ENCODE peak calls at places on chromosomes 12 and 14, in seven cellular contexts. D is mucosa of descending colon; H is posterior cingulate gyrus; J is natural killer cell treated with Interleukin-12 subunit alpha and Interleukin-12 subunit beta and Interleukin-15 and Interleukin-18, amount 100 ng/mL, for 72 hours; M is stimulated activated CD8-positive, alpha-beta memory T cell treated with anti-CD3 and anti-CD28 coated beads, Interleukin-2, amount 100 ng/mL, for 48 hours; C is NCI-H1417 treated with DMSO at 0.1 percent for 48 hours; L is cardiac fibroblast. Q is an unnamed sample.

GRCh38 chr14:71266994-71267636 is 359.9 kb downstream of the PCNX1 start:
- DNase-seq in D (no peak), M (no peak), C (no peak), L (peak; percentile 69), H (no peak), J (no peak), Q (no peak)

GRCh38 chr12:12986775-12987332 is 13.2 kb downstream of the HEBP1 start:
- DNase-seq in L (no peak), M (no peak), H (no peak), C (no peak), J (no peak), D (no peak), Q (no peak)

GRCh38 chr12:27424631-27425230 is 21.8 kb upstream of the SMCO2 start:
- DNase-seq in L (peak; percentile 78), M (no peak), H (no peak), D (peak; percentile 21), J (no peak), C (no peak), Q (peak; percentile 85)

GRCh38 chr14:104334812-104335161 is 196.4 kb downstream of the KIF26A start:
- DNase-seq in H (peak; percentile 53), D (no peak), M (no peak), C (no peak), L (no peak), J (no peak), Q (no peak)

GRCh38 chr12:81440001-81440400 is 319.1 kb downstream of the PPFIA2 start:
- DNase-seq in L (no peak), D (no peak), H (no peak), J (no peak), C (no peak), M (no peak), Q (no peak)

GRCh38 chr12:1837541-1838206 is 17.3 kb downstream of the LRTM2 start:
- DNase-seq in L (peak; percentile 32), D (no peak), J (no peak), M (no peak), H (peak; percentile 68), C (no peak), Q (no peak)

GRCh38 chr12:62834406-62834805 is 100.5 kb downstream of the PPM1H start:
- DNase-seq in L (no peak), H (peak; percentile 72), D (no peak), C (no peak), M (no peak), J (no peak), Q (no peak)

GRCh38 chr14:105491366-105492006 is 440 bp downstream of the TEDC1 start:
- DNase-seq in J (peak; percentile 88), D (peak; percentile 85), C (no peak), M (peak; percentile 82), H (peak; percentile 76), L (peak; percentile 72), Q (peak; percentile 55)

GRCh38 chr12:87982208-87982607 is 47.0 kb downstream of the C12orf50 start:
- DNase-seq in C (no peak), H (no peak), J (no peak), D (no peak), M (no peak), L (peak; percentile 11), Q (no peak)

GRCh38 chr12:109738878-109739665 is 25.4 kb downstream of the FAM222A start:
- DNase-seq in L (peak; percentile 49), H (peak; percentile 47), C (no peak), M (no peak), D (no peak), J (no peak), Q (no peak)

GRCh38 chr14:91570021-91570420 is 59.9 kb upstream of the PPP4R3A start:
- DNase-seq in C (no peak), H (no peak), L (no peak), M (no peak), D (no peak), J (no peak), Q (no peak)

GRCh38 chr14:64983439-64984310 is 3.0 kb upstream of the FNTB start:
- DNase-seq in D (peak; percentile 46), J (no peak), H (no peak), C (no peak), L (peak; percentile 77), M (no peak), Q (no peak)

GRCh38 chr12:47735649-47736048 is 10.4 kb upstream of the ENDOU start:
- DNase-seq in J (no peak), L (peak; percentile 39), D (no peak), H (no peak), C (no peak), M (no peak), Q (no peak)